ENCODE peak calls at places on chromosome 13, in nine cellular contexts. One of them, this sample, is unnamed.

GRCh38 chr13:19958119-19959111 is at the start of gene ZMYM2:
- DNase-seq in adrenal gland: peak
- DNase-seq in fibroblast of lung: peak
- DNase-seq in heart right ventricle: peak
- DNase-seq in transverse colon: peak
- DNase-seq in aorta: peak
- DNase-seq in brain microvascular endothelial cell: peak
- DNase-seq in substantia nigra: peak
- DNase-seq in SJSA1: peak
- DNase-seq in this sample: peak

GRCh38 chr13:37598572-37598971 is at the start of gene POSTN:
- DNase-seq in adrenal gland: no peak
- DNase-seq in brain microvascular endothelial cell: peak
- DNase-seq in fibroblast of lung: peak
- DNase-seq in aorta: no peak
- DNase-seq in heart right ventricle: no peak
- DNase-seq in SJSA1: no peak
- DNase-seq in substantia nigra: no peak
- DNase-seq in transverse colon: no peak
- DNase-seq in this sample: no peak

GRCh38 chr13:24251525-24251924 is 57.9 kb upstream of the C1QTNF9 start:
- DNase-seq in aorta: peak
- DNase-seq in SJSA1: no peak
- DNase-seq in transverse colon: peak
- DNase-seq in heart right ventricle: no peak
- DNase-seq in substantia nigra: no peak
- DNase-seq in adrenal gland: no peak
- DNase-seq in fibroblast of lung: no peak
- DNase-seq in brain microvascular endothelial cell: no peak
- DNase-seq in this sample: no peak

GRCh38 chr13:113359556-113359955 is 4.4 kb downstream of the GRTP1 start:
- DNase-seq in SJSA1: no peak
- DNase-seq in fibroblast of lung: no peak
- DNase-seq in brain microvascular endothelial cell: no peak
- DNase-seq in transverse colon: no peak
- DNase-seq in adrenal gland: no peak
- DNase-seq in substantia nigra: no peak
- DNase-seq in heart right ventricle: no peak
- DNase-seq in aorta: no peak
- DNase-seq in this sample: peak

GRCh38 chr13:59352600-59352999 is 811.1 kb downstream of the DIAPH3 start:
- DNase-seq in transverse colon: no peak
- DNase-seq in fibroblast of lung: no peak
- DNase-seq in substantia nigra: no peak
- DNase-seq in heart right ventricle: no peak
- DNase-seq in aorta: no peak
- DNase-seq in adrenal gland: no peak
- DNase-seq in SJSA1: no peak
- DNase-seq in brain microvascular endothelial cell: no peak
- DNase-seq in this sample: no peak

GRCh38 chr13:32587774-32588165 is 1.5 kb downstream of the PDS5B start:
- DNase-seq in fibroblast of lung: peak
- DNase-seq in adrenal gland: no peak
- DNase-seq in substantia nigra: no peak
- DNase-seq in aorta: no peak
- DNase-seq in transverse colon: no peak
- DNase-seq in heart right ventricle: no peak
- DNase-seq in SJSA1: no peak
- DNase-seq in brain microvascular endothelial cell: peak
- DNase-seq in this sample: no peak

GRCh38 chr13:113995051-113995601 is 21.2 kb upstream of the C13orf46 start:
- DNase-seq in fibroblast of lung: no peak
- DNase-seq in transverse colon: no peak
- DNase-seq in brain microvascular endothelial cell: no peak
- DNase-seq in substantia nigra: no peak
- DNase-seq in adrenal gland: no peak
- DNase-seq in heart right ventricle: no peak
- DNase-seq in aorta: no peak
- DNase-seq in SJSA1: no peak
- DNase-seq in this sample: no peak

GRCh38 chr13:46134961-46135522 is 30.2 kb upstream of the CPB2 start:
- DNase-seq in fibroblast of lung: peak
- DNase-seq in substantia nigra: no peak
- DNase-seq in heart right ventricle: no peak
- DNase-seq in transverse colon: no peak
- DNase-seq in brain microvascular endothelial cell: no peak
- DNase-seq in SJSA1: no peak
- DNase-seq in aorta: no peak
- DNase-seq in adrenal gland: no peak
- DNase-seq in this sample: no peak

GRCh38 chr13:110944121-110944967 is 29.5 kb upstream of the ANKRD10 start:
- DNase-seq in substantia nigra: no peak
- DNase-seq in fibroblast of lung: peak
- DNase-seq in transverse colon: peak
- DNase-seq in SJSA1: peak
- DNase-seq in adrenal gland: peak
- DNase-seq in brain microvascular endothelial cell: peak
- DNase-seq in heart right ventricle: peak
- DNase-seq in aorta: no peak
- DNase-seq in this sample: no peak

GRCh38 chr13:113545455-113545930 is 39.1 kb upstream of the TFDP1 start:
- DNase-seq in aorta: no peak
- DNase-seq in transverse colon: peak
- DNase-seq in fibroblast of lung: peak
- DNase-seq in substantia nigra: no peak
- DNase-seq in brain microvascular endothelial cell: peak
- DNase-seq in heart right ventricle: no peak
- DNase-seq in adrenal gland: no peak
- DNase-seq in SJSA1: peak
- DNase-seq in this sample: peak

GRCh38 chr13:91240341-91240740 is 107.1 kb upstream of the MIR17HG start:
- DNase-seq in SJSA1: no peak
- DNase-seq in adrenal gland: no peak
- DNase-seq in fibroblast of lung: no peak
- DNase-seq in transverse colon: no peak
- DNase-seq in heart right ventricle: no peak
- DNase-seq in substantia nigra: no peak
- DNase-seq in aorta: no peak
- DNase-seq in brain microvascular endothelial cell: no peak
- DNase-seq in this sample: no peak

GRCh38 chr13:111893071-111893606 is 173.8 kb upstream of the SOX1 start:
- DNase-seq in SJSA1: no peak
- DNase-seq in fibroblast of lung: no peak
- DNase-seq in adrenal gland: no peak
- DNase-seq in aorta: no peak
- DNase-seq in brain microvascular endothelial cell: peak
- DNase-seq in substantia nigra: peak
- DNase-seq in transverse colon: no peak
- DNase-seq in heart right ventricle: no peak
- DNase-seq in this sample: no peak

GRCh38 chr13:24180743-24181384 is 20.3 kb downstream of the SPATA13 start:
- DNase-seq in fibroblast of lung: peak
- DNase-seq in brain microvascular endothelial cell: peak
- DNase-seq in substantia nigra: no peak
- DNase-seq in transverse colon: no peak
- DNase-seq in heart right ventricle: no peak
- DNase-seq in adrenal gland: no peak
- DNase-seq in SJSA1: peak
- DNase-seq in aorta: no peak
- DNase-seq in this sample: no peak

GRCh38 chr13:91031508-91031907 is 316.0 kb upstream of the MIR17HG start:
- DNase-seq in SJSA1: no peak
- DNase-seq in substantia nigra: no peak
- DNase-seq in transverse colon: no peak
- DNase-seq in fibroblast of lung: no peak
- DNase-seq in brain microvascular endothelial cell: no peak
- DNase-seq in heart right ventricle: no peak
- DNase-seq in aorta: no peak
- DNase-seq in adrenal gland: no peak
- DNase-seq in this sample: no peak

GRCh38 chr13:102742506-102742905 is 31.1 kb downstream of the TEX30 start:
- DNase-seq in aorta: no peak
- DNase-seq in adrenal gland: no peak
- DNase-seq in brain microvascular endothelial cell: no peak
- DNase-seq in heart right ventricle: no peak
- DNase-seq in transverse colon: no peak
- DNase-seq in fibroblast of lung: no peak
- DNase-seq in SJSA1: no peak
- DNase-seq in substantia nigra: no peak
- DNase-seq in this sample: no peak

GRCh38 chr13:23608704-23609413 is 38.6 kb downstream of the TNFRSF19 start:
- DNase-seq in substantia nigra: peak
- DNase-seq in heart right ventricle: peak
- DNase-seq in fibroblast of lung: no peak
- DNase-seq in SJSA1: no peak
- DNase-seq in transverse colon: peak
- DNase-seq in aorta: peak
- DNase-seq in adrenal gland: peak
- DNase-seq in brain microvascular endothelial cell: peak
- DNase-seq in this sample: no peak

GRCh38 chr13:21676611-21677021 is 5.7 kb downstream of the FGF9 start:
- DNase-seq in SJSA1: no peak
- DNase-seq in brain microvascular endothelial cell: no peak
- DNase-seq in transverse colon: peak
- DNase-seq in aorta: no peak
- DNase-seq in substantia nigra: peak
- DNase-seq in adrenal gland: peak
- DNase-seq in fibroblast of lung: no peak
- DNase-seq in heart right ventricle: no peak
- DNase-seq in this sample: peak

GRCh38 chr13:75010941-75011340 is 471.0 kb downstream of the TBC1D4 start:
- DNase-seq in adrenal gland: no peak
- DNase-seq in aorta: no peak
- DNase-seq in fibroblast of lung: no peak
- DNase-seq in brain microvascular endothelial cell: no peak
- DNase-seq in transverse colon: no peak
- DNase-seq in heart right ventricle: no peak
- DNase-seq in substantia nigra: no peak
- DNase-seq in SJSA1: no peak
- DNase-seq in this sample: no peak

GRCh38 chr13:30664689-30665088 is 47.0 kb downstream of the USPL1 start:
- DNase-seq in aorta: no peak
- DNase-seq in heart right ventricle: no peak
- DNase-seq in SJSA1: no peak
- DNase-seq in adrenal gland: no peak
- DNase-seq in brain microvascular endothelial cell: no peak
- DNase-seq in fibroblast of lung: no peak
- DNase-seq in transverse colon: no peak
- DNase-seq in substantia nigra: no peak
- DNase-seq in this sample: no peak

GRCh38 chr13:113491418-113491883 is 940 bp upstream of the DCUN1D2 start:
- DNase-seq in heart right ventricle: peak
- DNase-seq in substantia nigra: no peak
- DNase-seq in aorta: peak
- DNase-seq in brain microvascular endothelial cell: no peak
- DNase-seq in adrenal gland: peak
- DNase-seq in SJSA1: peak
- DNase-seq in transverse colon: peak
- DNase-seq in fibroblast of lung: peak
- DNase-seq in this sample: no peak

GRCh38 chr13:19822673-19823072 is 39.9 kb upstream of the PSPC1 start:
- DNase-seq in SJSA1: no peak
- DNase-seq in heart right ventricle: no peak
- DNase-seq in adrenal gland: no peak
- DNase-seq in transverse colon: no peak
- DNase-seq in aorta: no peak
- DNase-seq in substantia nigra: no peak
- DNase-seq in brain microvascular endothelial cell: no peak
- DNase-seq in fibroblast of lung: no peak
- DNase-seq in this sample: no peak

GRCh38 chr13:99057310-99057975 is 79.6 kb upstream of the DOCK9 start:
- DNase-seq in heart right ventricle: no peak
- DNase-seq in aorta: no peak
- DNase-seq in adrenal gland: peak
- DNase-seq in brain microvascular endothelial cell: no peak
- DNase-seq in fibroblast of lung: no peak
- DNase-seq in transverse colon: no peak
- DNase-seq in SJSA1: no peak
- DNase-seq in substantia nigra: no peak
- DNase-seq in this sample: no peak
- H3K27ac ChIP-seq in heart right ventricle: no peak
- H3K27ac ChIP-seq in aorta: no peak
- H3K27ac ChIP-seq in adrenal gland: peak
- H3K27ac ChIP-seq in brain microvascular endothelial cell: no peak
- H3K27ac ChIP-seq in fibroblast of lung: no peak
- H3K27ac ChIP-seq in transverse colon: peak
- H3K27ac ChIP-seq in SJSA1: no peak
- H3K27ac ChIP-seq in substantia nigra: no peak
- H3K27ac ChIP-seq in this sample: no peak

GRCh38 chr13:93243375-93244063 is 16.9 kb downstream of the GPC6 start:
- DNase-seq in fibroblast of lung: no peak
- DNase-seq in brain microvascular endothelial cell: no peak
- DNase-seq in heart right ventricle: no peak
- DNase-seq in adrenal gland: no peak
- DNase-seq in transverse colon: no peak
- DNase-seq in substantia nigra: no peak
- DNase-seq in aorta: no peak
- DNase-seq in SJSA1: no peak
- DNase-seq in this sample: no peak
- H3K27ac ChIP-seq in fibroblast of lung: peak
- H3K27ac ChIP-seq in brain microvascular endothelial cell: no peak
- H3K27ac ChIP-seq in heart right ventricle: no peak
- H3K27ac ChIP-seq in adrenal gland: no peak
- H3K27ac ChIP-seq in transverse colon: no peak
- H3K27ac ChIP-seq in substantia nigra: no peak
- H3K27ac ChIP-seq in aorta: no peak
- H3K27ac ChIP-seq in SJSA1: no peak
- H3K27ac ChIP-seq in this sample: no peak

GRCh38 chr13:34747507-34747906 is 194.6 kb upstream of the NBEA start:
- DNase-seq in heart right ventricle: no peak
- DNase-seq in aorta: no peak
- DNase-seq in brain microvascular endothelial cell: no peak
- DNase-seq in substantia nigra: no peak
- DNase-seq in transverse colon: no peak
- DNase-seq in SJSA1: no peak
- DNase-seq in fibroblast of lung: no peak
- DNase-seq in adrenal gland: no peak
- DNase-seq in this sample: no peak
- H3K27ac ChIP-seq in heart right ventricle: peak
- H3K27ac ChIP-seq in aorta: no peak
- H3K27ac ChIP-seq in brain microvascular endothelial cell: no peak
- H3K27ac ChIP-seq in substantia nigra: no peak
- H3K27ac ChIP-seq in transverse colon: no peak
- H3K27ac ChIP-seq in SJSA1: no peak
- H3K27ac ChIP-seq in fibroblast of lung: no peak
- H3K27ac ChIP-seq in adrenal gland: no peak
- H3K27ac ChIP-seq in this sample: no peak

DNA sequence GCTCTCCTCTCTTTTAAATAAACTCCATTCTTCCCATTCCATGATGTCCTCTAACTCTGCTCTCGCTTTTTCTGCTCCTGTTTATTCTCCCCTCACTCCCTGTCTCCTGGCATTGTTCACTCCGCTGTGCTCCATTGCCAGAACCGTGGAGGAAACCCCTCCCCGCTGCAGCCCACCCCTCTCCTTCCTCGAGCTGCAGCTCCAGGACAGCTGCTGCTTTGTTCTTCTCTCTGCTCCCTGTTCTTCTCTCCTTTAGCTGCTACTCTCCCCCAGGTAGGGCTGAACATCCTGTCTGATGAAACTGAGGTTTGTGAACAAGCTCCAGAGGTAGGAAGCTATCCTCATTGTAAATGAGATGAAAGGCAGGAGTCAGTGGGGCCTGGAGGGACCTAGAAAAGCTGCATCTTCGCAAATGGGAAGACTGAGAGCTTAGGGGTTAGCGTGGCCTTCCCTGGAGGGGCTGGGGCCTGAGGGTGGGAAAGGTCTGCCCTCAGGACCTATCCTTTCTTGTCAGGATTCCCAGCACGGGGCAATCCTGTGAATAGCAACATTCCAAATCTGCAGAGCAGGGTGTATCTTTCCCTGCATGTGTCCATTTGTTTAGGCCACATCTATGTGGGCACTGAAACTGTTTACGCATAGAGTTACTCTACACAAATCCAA is 243.7 kb downstream of the DNAJC15 start:
- DNase-seq in transverse colon: no peak
- DNase-seq in heart right ventricle: no peak
- DNase-seq in SJSA1: no peak
- DNase-seq in adrenal gland: no peak
- DNase-seq in brain microvascular endothelial cell: no peak
- DNase-seq in substantia nigra: no peak
- DNase-seq in fibroblast of lung: no peak
- DNase-seq in aorta: no peak
- DNase-seq in this sample: no peak
- H3K27ac ChIP-seq in transverse colon: no peak
- H3K27ac ChIP-seq in heart right ventricle: peak
- H3K27ac ChIP-seq in SJSA1: no peak
- H3K27ac ChIP-seq in adrenal gland: no peak
- H3K27ac ChIP-seq in brain microvascular endothelial cell: no peak
- H3K27ac ChIP-seq in substantia nigra: no peak
- H3K27ac ChIP-seq in fibroblast of lung: no peak
- H3K27ac ChIP-seq in aorta: no peak
- H3K27ac ChIP-seq in this sample: no peak

This sample was measured in upper lobe of right lung.